ENCODE peak calls at places on chromosomes 12 and 14, in four cellular contexts. Q is ovary, H is NCI-H2081, S is Kasumi-1. V is an unnamed sample.

GRCh38 chr14:101121399-101122113 is 218.0 kb upstream of the RTL1 start:
- DNase-seq in Q (no peak), H (no peak), S (no peak), V (no peak)

GRCh38 chr14:61428261-61428660 is 106.9 kb downstream of the PRKCH start:
- DNase-seq in Q (no peak), H (no peak), S (no peak), V (no peak)

GRCh38 chr12:84912191-84913142 is at the start of gene SLC6A15:
- DNase-seq in Q (peak; percentile 19), H (peak; percentile 92), S (no peak), V (peak; percentile 75)

GRCh38 chr14:99981806-99982205 is 83.4 kb upstream of the EVL start:
- DNase-seq in Q (no peak), H (no peak), S (no peak), V (no peak)

GRCh38 chr14:62076368-62076767 is 314.1 kb downstream of the SNAPC1 start:
- DNase-seq in Q (no peak), H (no peak), S (no peak), V (no peak)

GRCh38 chr14:43172899-43173548 is 1334.1 kb downstream of the FSCB start:
- DNase-seq in Q (no peak), H (no peak), S (no peak), V (no peak)

GRCh38 chr12:123916729-123917128 is 55.9 kb downstream of the CCDC92 start:
- DNase-seq in Q (no peak), H (no peak), S (no peak), V (no peak)

GRCh38 chr12:89461190-89461589 is 63.4 kb downstream of the GALNT4 start:
- DNase-seq in Q (no peak), H (no peak), S (no peak), V (no peak)

GRCh38 chr14:26281280-26281998 is 316.4 kb downstream of the NOVA1 start:
- DNase-seq in Q (no peak), H (peak; percentile 52), S (no peak), V (peak; percentile 55)

GRCh38 chr14:69247691-69248440 is 12.1 kb upstream of the GALNT16 start:
- DNase-seq in Q (peak; percentile 72), H (no peak), S (peak; percentile 17), V (peak; percentile 54)

GRCh38 chr14:34180428-34180827 is 229.6 kb upstream of the EGLN3 start:
- DNase-seq in Q (no peak), H (peak; percentile 55), S (peak; percentile 4), V (no peak)

GRCh38 chr12:13661005-13661887 is 320.2 kb downstream of the GRIN2B start:
- DNase-seq in Q (no peak), H (peak; percentile 48), S (peak; percentile 48), V (peak; percentile 47)

GRCh38 chr12:77725611-77726010 is 105.1 kb upstream of the NAV3 start:
- DNase-seq in Q (no peak), H (no peak), S (no peak), V (peak; percentile 42)

GRCh38 chr14:99731536-99732435 is 47.7 kb downstream of the CYP46A1 start:
- DNase-seq in Q (peak; percentile 77), H (no peak), S (no peak), V (no peak)

GRCh38 chr12:14322403-14322802 is 43.1 kb upstream of the ATF7IP start:
- DNase-seq in Q (no peak), H (no peak), S (no peak), V (no peak)

GRCh38 chr12:8687846-8688601 is 9.8 kb upstream of the RIMKLB start:
- DNase-seq in Q (peak; percentile 49), H (peak; percentile 63), S (peak; percentile 59), V (peak; percentile 75)

GRCh38 chr12:25957898-25958253 is 606 bp upstream of the RASSF8 start:
- DNase-seq in Q (peak; percentile 33), H (no peak), S (peak; percentile 21), V (peak; percentile 70)

V was measured in myocyte.